ENCODE peak calls at places on chromosome 11, in six cellular contexts. N is WERI-Rb-1, H is pancreas, C is cardiac muscle cell, M is A549, K is fibroblast of lung. J is an unnamed sample.

GRCh38 chr11:88849368-88849767 is 216.4 kb downstream of the GRM5 start:
- DNase-seq in N (no peak), H (no peak), C (no peak), M (no peak), K (peak; percentile 6), J (no peak)

GRCh38 chr11:114166897-114167323 is 107.4 kb downstream of the ZBTB16 start:
- DNase-seq in N (no peak), H (no peak), C (peak; percentile 94), M (no peak), K (peak; percentile 98), J (no peak)

GRCh38 chr11:120800206-120800605 is 223.7 kb upstream of the TBCEL start:
- DNase-seq in N (no peak), H (no peak), C (no peak), M (no peak), K (no peak), J (no peak)

GRCh38 chr11:68673291-68673930 is 10.9 kb upstream of the GAL start:
- DNase-seq in N (no peak), H (no peak), C (peak; percentile 74), M (no peak), K (no peak), J (no peak)

GRCh38 chr11:64007160-64007628 is 21.0 kb downstream of the OTUB1 start:
- DNase-seq in N (peak; percentile 37), H (no peak), C (peak; percentile 25), M (peak; percentile 61), K (peak; percentile 22), J (peak; percentile 78)

GRCh38 chr11:111775024-111775710 is 9.0 kb upstream of the PPP2R1B start:
- DNase-seq in N (no peak), H (peak; percentile 70), C (peak; percentile 71), M (no peak), K (peak; percentile 53), J (no peak)

GRCh38 chr11:72398058-72398758 is 36.1 kb downstream of the CLPB start:
- DNase-seq in N (no peak), H (no peak), C (no peak), M (no peak), K (no peak), J (no peak)

GRCh38 chr11:33620423-33621120 is 80.1 kb downstream of the C11orf91 start:
- DNase-seq in N (no peak), H (no peak), C (peak; percentile 44), M (no peak), K (peak; percentile 74), J (no peak)

GRCh38 chr11:96827164-96827563 is 437.4 kb downstream of the JRKL start:
- DNase-seq in N (peak; percentile 50), H (no peak), C (peak; percentile 72), M (no peak), K (peak; percentile 46), J (no peak)

GRCh38 chr11:133941546-133941945 is 15.2 kb downstream of the IGSF9B start:
- DNase-seq in N (peak; percentile 73), H (peak; percentile 22), C (no peak), M (no peak), K (no peak), J (no peak)

GRCh38 chr11:131810511-131810910 is 440.1 kb downstream of the NTM start:
- DNase-seq in N (peak; percentile 10), H (no peak), C (no peak), M (no peak), K (peak; percentile 14), J (no peak)

GRCh38 chr11:3357302-3357701 is 21.6 kb downstream of the ZNF195 start:
- DNase-seq in N (no peak), H (no peak), C (no peak), M (no peak), K (no peak), J (no peak)

GRCh38 chr11:35148163-35148562 is 9.2 kb downstream of the CD44 start:
- DNase-seq in N (no peak), H (no peak), C (no peak), M (no peak), K (no peak), J (no peak)

GRCh38 chr11:72932132-72932570 is 117.9 kb downstream of the ATG16L2 start:
- DNase-seq in N (no peak), H (no peak), C (peak; percentile 67), M (no peak), K (no peak), J (no peak)

GRCh38 chr11:84899740-84900139 is 727.4 kb downstream of the DLG2 start:
- DNase-seq in N (no peak), H (no peak), C (no peak), M (no peak), K (no peak), J (no peak)

GRCh38 chr11:130089669-130090063 is 20.0 kb downstream of the APLP2 start:
- DNase-seq in N (no peak), H (no peak), C (no peak), M (no peak), K (peak; percentile 37), J (no peak)

GRCh38 chr11:68357568-68357967 is 45.2 kb downstream of the LRP5 start:
- DNase-seq in N (no peak), H (no peak), C (no peak), M (no peak), K (no peak), J (no peak)

GRCh38 chr11:102620858-102621561 is 4.1 kb downstream of the MMP20 start:
- DNase-seq in N (no peak), H (no peak), C (peak; percentile 78), M (no peak), K (peak; percentile 65), J (no peak)

GRCh38 chr11:35539781-35540281 is 14.4 kb upstream of the PAMR1 start:
- DNase-seq in N (peak; percentile 66), H (no peak), C (peak; percentile 97), M (no peak), K (peak; percentile 90), J (peak; percentile 64)

GRCh38 chr11:62044639-62045121 is 77.2 kb upstream of the FTH1 start:
- DNase-seq in N (no peak), H (no peak), C (no peak), M (no peak), K (no peak), J (no peak)

GRCh38 chr11:107593941-107594340 is 3.0 kb downstream of the ELMOD1 start:
- DNase-seq in N (no peak), H (no peak), C (no peak), M (no peak), K (no peak), J (no peak)

GRCh38 chr11:73755670-73756069 is 5.2 kb downstream of the RAB6A start:
- DNase-seq in N (no peak), H (no peak), C (no peak), M (no peak), K (no peak), J (no peak)

GRCh38 chr11:5689551-5689983 is at the start of gene TRIM22:
- DNase-seq in N (no peak), H (no peak), C (peak; percentile 84), M (no peak), K (peak; percentile 62), J (peak; percentile 71)

GRCh38 chr11:15727125-15727524 is 612.4 kb downstream of the INSC start:
- DNase-seq in N (no peak), H (no peak), C (no peak), M (no peak), K (no peak), J (no peak)
- H3K27ac ChIP-seq in N (no peak overlapping the region), H (no peak overlapping the region), C (no peak overlapping the region), M (no peak overlapping the region), K (no peak overlapping the region), J (peak overlapping the region; percentile 7)

DNA sequence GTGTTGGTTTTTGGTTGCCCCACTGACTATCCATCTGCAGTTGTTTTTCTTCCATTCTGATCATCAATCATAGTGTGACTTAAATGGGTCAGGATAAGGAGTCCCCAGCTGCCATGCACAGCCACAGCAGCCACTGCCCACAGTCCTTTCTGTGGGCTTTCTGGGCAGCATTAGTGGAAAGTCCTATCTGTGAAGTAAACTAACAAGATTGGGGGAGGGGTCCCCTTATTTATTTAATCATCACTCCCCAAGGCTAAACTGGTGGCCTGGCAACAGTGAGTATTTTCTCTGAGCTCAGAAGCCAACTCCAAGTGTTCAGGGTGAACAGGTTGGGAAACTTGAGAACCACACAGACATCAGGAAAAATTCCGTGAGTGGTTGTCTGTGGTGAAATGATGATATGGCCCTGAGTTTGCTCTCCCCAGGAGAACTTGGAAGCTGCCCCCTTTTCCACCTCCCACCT is 145.0 kb downstream of the CCDC34 start:
- DNase-seq in N (no peak), H (no peak), C (peak; percentile 72), M (no peak), K (no peak), J (no peak)
- H3K27ac ChIP-seq in N (peak overlapping the region; percentile 26), H (no peak overlapping the region), C (no peak overlapping the region), M (peak overlapping the region; percentile 79), K (peak overlapping the region; percentile 86), J (no peak overlapping the region)

GRCh38 chr11:44159848-44160721 is 64.6 kb downstream of the EXT2 start:
- DNase-seq in N (no peak), H (no peak), C (no peak), M (no peak), K (no peak), J (no peak)

GRCh38 chr11:44162662-44163061 is 67.2 kb downstream of the EXT2 start:
- DNase-seq in N (no peak), H (no peak), C (no peak), M (no peak), K (no peak), J (no peak)

GRCh38 chr11:44157019-44157418 is 61.5 kb downstream of the EXT2 start:
- DNase-seq in N (no peak), H (no peak), C (no peak), M (no peak), K (no peak), J (no peak)

GRCh38 chr11:44162004-44162403 is 66.5 kb downstream of the EXT2 start:
- DNase-seq in N (no peak), H (no peak), C (no peak), M (no peak), K (no peak), J (no peak)

GRCh38 chr11:44158384-44158783 is 62.9 kb downstream of the EXT2 start:
- DNase-seq in N (no peak), H (no peak), C (no peak), M (no peak), K (no peak), J (no peak)
- H3K27ac ChIP-seq in N (no peak overlapping the region), H (no peak overlapping the region), C (no peak overlapping the region), M (no peak overlapping the region), K (no peak overlapping the region), J (no peak overlapping the region)

GRCh38 chr11:82859746-82860145 is 40.5 kb downstream of the PRCP start:
- DNase-seq in N (no peak), H (no peak), C (peak; percentile 23), M (no peak), K (no peak), J (no peak)

GRCh38 chr11:82858133-82858532 is 42.1 kb downstream of the PRCP start:
- DNase-seq in N (no peak), H (no peak), C (no peak), M (no peak), K (no peak), J (no peak)

GRCh38 chr11:82857145-82857544 is 43.1 kb downstream of the PRCP start:
- DNase-seq in N (no peak), H (no peak), C (no peak), M (no peak), K (no peak), J (no peak)

GRCh38 chr11:82855616-82856015 is 44.6 kb downstream of the PRCP start:
- DNase-seq in N (no peak), H (no peak), C (no peak), M (no peak), K (no peak), J (no peak)

GRCh38 chr11:82858556-82859091 is 41.6 kb downstream of the PRCP start:
- DNase-seq in N (no peak), H (no peak), C (peak; percentile 67), M (no peak), K (peak; percentile 63), J (no peak)
- H3K27ac ChIP-seq in N (no peak overlapping the region), H (no peak overlapping the region), C (no peak overlapping the region), M (peak overlapping the region; percentile 82), K (peak overlapping the region; percentile 75), J (no peak overlapping the region)